ENCODE peak calls at places on chromosomes 13 and 19, in ten cellular contexts. Q is thoracic aorta; B is neuronal stem cell; A is CD4-positive, alpha-beta T cell; P is heart right ventricle; D is activated CD8-positive, alpha-beta T cell treated with anti-CD3 and anti-CD28 coated beads for 36 hours; F is activated naive CD8-positive, alpha-beta T cell treated with anti-CD3 and anti-CD28 coated beads, Interleukin-2, amount 50 U/mL, for 24 hours; X is neural crest cell; O is fibroblast of lung; M is caudate nucleus. L is an unnamed sample.

GRCh38 chr13:71124230-71124629 is 742.8 kb downstream of the DACH1 start:
- DNase-seq in Q (no peak), B (no peak), A (no peak), P (no peak), D (no peak), F (no peak), X (no peak), O (no peak), M (no peak), L (no peak)

GRCh38 chr19:11594084-11594483 is 3.2 kb upstream of the ZNF627 start:
- DNase-seq in Q (no peak), B (no peak), A (no peak), P (no peak), D (no peak), F (no peak), X (no peak), O (no peak), M (no peak), L (no peak)

GRCh38 chr19:41323023-41323422 is 13.1 kb downstream of the CCDC97 start:
- DNase-seq in Q (no peak), B (no peak), A (no peak), P (peak; percentile 52), D (no peak), F (no peak), X (no peak), O (peak; percentile 88), M (no peak), L (no peak)

GRCh38 chr19:39595950-39596349 is 6.4 kb upstream of the LGALS13 start:
- DNase-seq in Q (no peak), B (no peak), A (no peak), P (no peak), D (no peak), F (no peak), X (no peak), O (no peak), M (no peak), L (no peak)

GRCh38 chr19:6278740-6279619 is 795 bp downstream of the MLLT1 start:
- DNase-seq in Q (no peak), B (no peak), A (no peak), P (no peak), D (peak; percentile 16), F (no peak), X (no peak), O (no peak), M (no peak), L (peak; percentile 84)

GRCh38 chr13:29991343-29991742 is 140.9 kb upstream of the UBL3 start:
- DNase-seq in Q (no peak), B (no peak), A (no peak), P (no peak), D (no peak), F (no peak), X (no peak), O (peak; percentile 64), M (no peak), L (no peak)

GRCh38 chr13:20945952-20946383 is 43.4 kb upstream of the XPO4 start:
- DNase-seq in Q (no peak), B (no peak), A (no peak), P (no peak), D (peak; percentile 12), F (no peak), X (no peak), O (no peak), M (no peak), L (no peak)

GRCh38 chr13:74443623-74444022 is 309.4 kb upstream of the KLF12 start:
- DNase-seq in Q (no peak), B (no peak), A (no peak), P (no peak), D (no peak), F (no peak), X (no peak), O (peak; percentile 83), M (no peak), L (no peak)

GRCh38 chr13:52159159-52159982 is at the start of gene NEK3:
- DNase-seq in Q (peak; percentile 17), B (peak; percentile 67), A (peak; percentile 51), P (peak; percentile 79), D (peak; percentile 54), F (peak; percentile 50), X (peak; percentile 65), O (peak; percentile 74), M (peak; percentile 25), L (no peak)

GRCh38 chr19:3458595-3459284 is 21.6 kb downstream of the SMIM24 start:
- DNase-seq in Q (no peak), B (no peak), A (no peak), P (no peak), D (no peak), F (no peak), X (no peak), O (peak; percentile 48), M (peak; percentile 4), L (no peak)

GRCh38 chr19:47704024-47704423 is 9.2 kb upstream of the EHD2 start:
- DNase-seq in Q (no peak), B (no peak), A (no peak), P (no peak), D (no peak), F (no peak), X (no peak), O (peak; percentile 94), M (no peak), L (no peak)

GRCh38 chr19:17933414-17934129 is 757 bp downstream of the CCDC124 start:
- DNase-seq in Q (no peak), B (no peak), A (no peak), P (no peak), D (no peak), F (no peak), X (no peak), O (peak; percentile 8), M (no peak), L (no peak)

GRCh38 chr13:51895906-51896888 is 34.4 kb downstream of the CCDC70 start:
- DNase-seq in Q (no peak), B (peak; percentile 26), A (peak; percentile 28), P (peak; percentile 36), D (peak; percentile 64), F (peak; percentile 33), X (peak; percentile 50), O (peak; percentile 65), M (no peak), L (no peak)

GRCh38 chr19:3950871-3951861 is 18.3 kb downstream of the NMRK2 start:
- DNase-seq in Q (no peak), B (no peak), A (no peak), P (peak; percentile 64), D (peak; percentile 42), F (peak; percentile 37), X (no peak), O (peak; percentile 9), M (no peak), L (no peak)

GRCh38 chr13:37414667-37415066 is 183.9 kb downstream of the POSTN start:
- DNase-seq in Q (no peak), B (peak; percentile 11), A (no peak), P (no peak), D (no peak), F (no peak), X (no peak), O (no peak), M (no peak), L (no peak)